ENCODE peak calls at places on chromosomes 5 and 9, in four cellular contexts. O is cardiac muscle cell; U is CD4-positive, alpha-beta memory T cell; W is breast epithelium. S is an unnamed sample. For H3K4me1, the result is how much of the 10 kb centered on the place peaks cover.

GRCh38 chr5:84059672-84060071 is 325.0 kb downstream of the EDIL3 start:
- DNase-seq in U (no peak), W (no peak), O (no peak), S (no peak)

GRCh38 chr5:43041131-43041668 is 1.1 kb upstream of the ANXA2R start:
- DNase-seq in U (peak), O (no peak), W (no peak), S (no peak)

GRCh38 chr5:50663636-50664035 is 2.8 kb upstream of the PARP8 start:
- DNase-seq in O (no peak), U (no peak), W (no peak), S (no peak)

GRCh38 chr5:5622806-5623205 is 200.3 kb downstream of the ICE1 start:
- DNase-seq in U (no peak), W (no peak), O (no peak), S (no peak)

GRCh38 chr5:109907751-109908150 is 218.0 kb downstream of the MAN2A1 start:
- DNase-seq in W (no peak), U (no peak), O (no peak), S (no peak)

GRCh38 chr5:10540036-10540544 is 23.8 kb upstream of the ANKRD33B start:
- DNase-seq in O (no peak), W (no peak), U (no peak), S (no peak)

GRCh38 chr9:136147890-136148714 is 29.4 kb upstream of the TMEM250 start:
- DNase-seq in W (no peak), O (no peak), U (no peak), S (no peak)

GRCh38 chr5:131417240-131417869 is 153.5 kb downstream of the CDC42SE2 start:
- DNase-seq in O (peak), W (peak), U (peak), S (peak)

GRCh38 chr9:136282272-136282861 is 21.5 kb downstream of the CCDC187 start:
- DNase-seq in U (no peak), W (no peak), O (no peak), S (no peak)

GRCh38 chr9:126957687-126958053 is 43.1 kb downstream of the RALGPS1 start:
- DNase-seq in W (no peak), U (no peak), O (peak), S (no peak)

GRCh38 chr9:79116064-79116463 is 455.7 kb upstream of the TLE4 start:
- DNase-seq in O (no peak), W (no peak), U (no peak), S (no peak)

GRCh38 chr5:84585218-84585617 is 200.5 kb upstream of the EDIL3 start:
- DNase-seq in W (no peak), U (no peak), O (no peak), S (no peak)

GRCh38 chr9:87569008-87569908 is 71.6 kb downstream of the DAPK1 start:
- DNase-seq in W (no peak), U (no peak), O (peak), S (no peak)

GRCh38 chr9:115498338-115498737 is 380.4 kb upstream of the TNC start:
- DNase-seq in U (no peak), O (no peak), W (no peak), S (no peak)

GRCh38 chr9:123360161-123361085 is 4.4 kb downstream of the CRB2 start:
- DNase-seq in U (no peak), O (peak), W (no peak), S (no peak)

GRCh38 chr5:619444-619843 is 7.3 kb downstream of the CEP72 start:
- DNase-seq in O (no peak), U (no peak), W (no peak), S (no peak)

GRCh38 chr9:111450114-111450513 is 34.1 kb downstream of the ECPAS start:
- DNase-seq in O (no peak), W (no peak), U (no peak), S (no peak)

GRCh38 chr5:130282044-130282443 is 377.8 kb downstream of the CHSY3 start:
- DNase-seq in O (no peak), U (no peak), W (no peak), S (no peak)

GRCh38 chr5:102583663-102584062 is 84.9 kb upstream of the SLCO6A1 start:
- DNase-seq in U (peak), W (no peak), O (peak), S (no peak)

GRCh38 chr9:134146774-134147493 is 11.1 kb downstream of the WDR5 start:
- DNase-seq in W (no peak), U (no peak), O (no peak), S (no peak)

GRCh38 chr5:78649816-78650561 is 1.4 kb upstream of the LHFPL2 start:
- DNase-seq in W (no peak), O (no peak), U (no peak), S (no peak)

GRCh38 chr5:579211-579610 is 32.9 kb upstream of the CEP72 start:
- DNase-seq in U (no peak), W (no peak), O (no peak), S (no peak)

GRCh38 chr9:126373241-126373640 is 46.6 kb downstream of the MVB12B start:
- DNase-seq in U (no peak), W (peak), O (no peak), S (no peak)

GRCh38 chr5:82225525-82226172 is 52.5 kb downstream of the RPS23 start:
- DNase-seq in U (peak), O (peak), W (peak), S (peak)

GRCh38 chr9:137277329-137278041 is at the start of gene TOR4A:
- DNase-seq in W (no peak), U (no peak), O (peak), S (no peak)

GRCh38 chr9:101333923-101334702 is 50.7 kb downstream of the BAAT start:
- DNase-seq in U (no peak), O (no peak), W (no peak), S (no peak)

GRCh38 chr5:121624035-121624434 is 227.6 kb upstream of the FTMT start:
- DNase-seq in W (no peak), O (no peak), U (no peak), S (no peak)

GRCh38 chr5:172008689-172009141 is 2.3 kb upstream of the FBXW11 start:
- DNase-seq in W (no peak), O (peak), U (no peak), S (no peak)

GRCh38 chr9:136185596-136185995 is 19.3 kb downstream of the LHX3 start:
- DNase-seq in U (no peak), W (no peak), O (no peak), S (no peak)

GRCh38 chr5:132814441-132815294 is 1.6 kb downstream of the SOWAHA start:
- DNase-seq in U (no peak), O (no peak), W (no peak), S (no peak)

GRCh38 chr5:76999451-76999850 is 30.8 kb upstream of the AGGF1 start:
- DNase-seq in W (no peak), O (no peak), U (no peak), S (no peak)

GRCh38 chr9:137381501-137382443 is 41.2 kb downstream of the EXD3 start:
- DNase-seq in O (no peak), U (no peak), W (no peak), S (no peak)

GRCh38 chr9:23598994-23599393 is 227.0 kb downstream of the ELAVL2 start:
- DNase-seq in O (no peak), U (no peak), W (no peak), S (no peak)

GRCh38 chr9:129554649-129555048 is 66.3 kb downstream of the C9orf50 start:
- DNase-seq in O (no peak), W (no peak), U (no peak), S (no peak)

GRCh38 chr5:88889165-88890069 is 6.4 kb upstream of the MEF2C start:
- DNase-seq in O (peak), W (peak), U (no peak), S (no peak)

DNA sequence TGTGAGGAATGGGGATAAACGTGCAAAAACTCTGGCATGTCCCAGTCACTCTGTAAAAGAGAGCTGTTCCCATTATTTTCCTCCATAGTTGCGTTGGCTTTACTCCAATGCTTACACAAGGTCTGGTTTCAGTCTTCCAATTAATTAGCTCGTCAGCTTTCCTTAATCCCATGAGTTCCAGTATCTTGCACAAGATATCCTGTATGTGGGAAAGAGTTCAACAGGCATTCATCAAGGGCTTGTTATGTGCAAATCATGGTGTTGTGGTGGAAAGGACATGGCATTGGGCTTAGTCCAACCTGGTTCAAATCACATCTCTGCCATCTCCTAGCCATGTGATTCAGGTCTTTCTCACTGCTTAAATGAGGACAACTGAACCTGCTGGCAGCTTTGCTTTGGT is 77.5 kb upstream of the PANK3 start:
- DNase-seq in W (peak), U (no peak), O (no peak), S (no peak)
- H3K4me1 ChIP-seq in W (under half), U (under half), O (under half), S (under half)

GRCh38 chr5:87413116-87413645 is 451 bp upstream of the CCNH start:
- DNase-seq in O (peak), U (no peak), W (no peak), S (no peak)

GRCh38 chr5:87408219-87408618 is 4.5 kb downstream of the CCNH start:
- DNase-seq in U (no peak), O (no peak), W (no peak), S (no peak)

GRCh38 chr5:87412417-87413115 is at the start of gene CCNH:
- DNase-seq in W (peak), O (peak), U (peak), S (peak)

GRCh38 chr5:87411586-87412416 is 929 bp downstream of the CCNH start:
- DNase-seq in O (no peak), W (peak), U (peak), S (no peak)

GRCh38 chr5:87410941-87411340 is 1.8 kb downstream of the CCNH start:
- DNase-seq in W (no peak), U (no peak), O (no peak), S (no peak)
- H3K4me3 ChIP-seq in W (peak), U (no peak), O (no peak), S (peak)

GRCh38 chr5:56471707-56472106 is 238.6 kb upstream of the ANKRD55 start:
- DNase-seq in U (no peak), W (no peak), O (no peak), S (no peak)
- H3K4me1 ChIP-seq in U (under half), W (under half), O (under half), S (under half)

GRCh38 chr9:81622471-81623245 is 66.7 kb downstream of the TLE1 start:
- DNase-seq in O (no peak), W (no peak), U (no peak), S (no peak)

GRCh38 chr9:81621785-81622243 is 67.5 kb downstream of the TLE1 start:
- DNase-seq in O (no peak), U (no peak), W (no peak), S (no peak)

GRCh38 chr9:81619353-81620008 is 69.9 kb downstream of the TLE1 start:
- DNase-seq in O (no peak), W (no peak), U (no peak), S (no peak)

GRCh38 chr9:81620009-81620405 is 69.3 kb downstream of the TLE1 start:
- DNase-seq in W (no peak), O (no peak), U (no peak), S (no peak)

DNA sequence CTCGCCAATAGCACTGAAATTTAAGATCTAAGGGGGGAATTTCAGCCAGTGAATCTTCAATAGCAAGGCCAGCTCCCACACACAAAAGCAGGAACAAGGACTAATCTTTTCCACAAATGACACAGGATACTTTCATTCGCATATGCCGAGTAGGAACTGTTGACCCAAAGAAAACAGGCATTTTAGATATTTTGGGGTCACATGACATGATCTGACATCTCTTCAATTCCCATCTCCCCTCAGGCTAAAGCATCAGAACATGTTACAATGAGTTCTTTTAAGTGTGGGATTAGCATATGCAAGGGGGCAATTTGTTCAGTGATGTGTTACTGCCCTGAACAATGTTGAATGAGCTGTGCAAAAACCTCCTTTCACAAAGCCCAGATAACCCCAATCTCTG is 68.2 kb downstream of the TLE1 start:
- DNase-seq in W (no peak), O (no peak), U (no peak), S (no peak)
- H3K4me3 ChIP-seq in W (no peak), O (no peak), U (no peak), S (no peak)

GRCh38 chr5:15544039-15544438 is 44.1 kb downstream of the FBXL7 start:
- DNase-seq in W (no peak), O (no peak), U (no peak), S (no peak)
- H3K4me1 ChIP-seq in W (under half), O (under half), U (under half), S (under half)